ENCODE peak calls at places on chromosome 6, in eight cellular contexts. M, N, L, G, T, X, V and H are unnamed samples.

GRCh38 chr6:108623995-108624394 is 63.3 kb downstream of the FOXO3 start:
- DNase-seq in M (no peak), N (no peak), L (no peak), G (no peak), T (no peak), X (no peak), V (no peak), H (no peak)

GRCh38 chr6:3403244-3404154 is 53.4 kb downstream of the SLC22A23 start:
- DNase-seq in M (no peak), N (no peak), L (no peak), G (no peak), T (peak), X (no peak), V (no peak), H (no peak)

GRCh38 chr6:157823001-157823522 is at the start of gene SNX9:
- DNase-seq in M (peak), N (peak), L (peak), G (peak), T (peak), X (no peak), V (peak), H (peak)

GRCh38 chr6:41970436-41970846 is 28.8 kb upstream of the CCND3 start:
- DNase-seq in M (no peak), N (peak), L (peak), G (peak), T (no peak), X (no peak), V (no peak), H (no peak)

GRCh38 chr6:114087496-114087895 is 116.5 kb upstream of the HDAC2 start:
- DNase-seq in M (no peak), N (no peak), L (peak), G (no peak), T (no peak), X (no peak), V (no peak), H (no peak)

GRCh38 chr6:147438758-147439528 is 69.5 kb upstream of the SAMD5 start:
- DNase-seq in M (no peak), N (no peak), L (no peak), G (no peak), T (no peak), X (no peak), V (no peak), H (no peak)

GRCh38 chr6:14747881-14748520 is 497.9 kb upstream of the JARID2 start:
- DNase-seq in M (peak), N (no peak), L (no peak), G (peak), T (no peak), X (no peak), V (no peak), H (no peak)

GRCh38 chr6:127277878-127278843 is 11.5 kb downstream of the RNF146 start:
- DNase-seq in M (no peak), N (no peak), L (no peak), G (no peak), T (no peak), X (no peak), V (no peak), H (no peak)

GRCh38 chr6:37433657-37434271 is 743 bp downstream of the CMTR1 start:
- DNase-seq in M (peak), N (peak), L (peak), G (peak), T (no peak), X (no peak), V (peak), H (no peak)

GRCh38 chr6:4849214-4849613 is 73.0 kb downstream of the CDYL start:
- DNase-seq in M (no peak), N (no peak), L (no peak), G (no peak), T (no peak), X (no peak), V (no peak), H (no peak)

GRCh38 chr6:151121900-151122299 is 117.9 kb upstream of the AKAP12 start:
- DNase-seq in M (no peak), N (no peak), L (peak), G (no peak), T (no peak), X (no peak), V (no peak), H (no peak)

GRCh38 chr6:69771158-69771906 is 25.5 kb downstream of the LMBRD1 start:
- DNase-seq in M (no peak), N (no peak), L (no peak), G (peak), T (no peak), X (no peak), V (no peak), H (no peak)

GRCh38 chr6:49454787-49455709 is 8.0 kb downstream of the MMUT start:
- DNase-seq in M (no peak), N (no peak), L (no peak), G (no peak), T (no peak), X (no peak), V (no peak), H (no peak)

GRCh38 chr6:157013649-157014365 is 236.6 kb downstream of the ARID1B start:
- DNase-seq in M (peak), N (no peak), L (no peak), G (no peak), T (no peak), X (no peak), V (no peak), H (no peak)

GRCh38 chr6:125201961-125202729 is 48.6 kb downstream of the TPD52L1 start:
- DNase-seq in M (peak), N (no peak), L (peak), G (no peak), T (no peak), X (no peak), V (no peak), H (no peak)

GRCh38 chr6:142984386-142984785 is 39.4 kb upstream of the HIVEP2 start:
- DNase-seq in M (no peak), N (no peak), L (no peak), G (no peak), T (no peak), X (no peak), V (no peak), H (no peak)

GRCh38 chr6:131631625-131632284 is 3.7 kb upstream of the MED23 start:
- DNase-seq in M (no peak), N (no peak), L (no peak), G (no peak), T (no peak), X (no peak), V (no peak), H (no peak)

GRCh38 chr6:150286919-150287318 is 81.9 kb upstream of the IYD start:
- DNase-seq in M (no peak), N (no peak), L (no peak), G (no peak), T (no peak), X (no peak), V (no peak), H (no peak)

GRCh38 chr6:36962874-36963273 is 8.3 kb downstream of the PI16 start:
- DNase-seq in M (no peak), N (peak), L (peak), G (peak), T (no peak), X (peak), V (peak), H (peak)

GRCh38 chr6:14882394-14883073 is 363.3 kb upstream of the JARID2 start:
- DNase-seq in M (peak), N (no peak), L (peak), G (no peak), T (no peak), X (no peak), V (no peak), H (no peak)

GRCh38 chr6:149867876-149868640 is 3.9 kb upstream of the LRP11 start:
- DNase-seq in M (no peak), N (no peak), L (peak), G (no peak), T (no peak), X (no peak), V (no peak), H (no peak)

GRCh38 chr6:36418558-36418957 is 24.1 kb downstream of the PXT1 start:
- DNase-seq in M (no peak), N (no peak), L (no peak), G (no peak), T (no peak), X (no peak), V (no peak), H (no peak)

GRCh38 chr6:116410945-116411623 is 40.3 kb downstream of the DSE start:
- DNase-seq in M (peak), N (no peak), L (peak), G (no peak), T (no peak), X (no peak), V (no peak), H (peak)

GRCh38 chr6:150128425-150128824 is 14.4 kb upstream of the PPP1R14C start:
- DNase-seq in M (no peak), N (no peak), L (no peak), G (no peak), T (peak), X (no peak), V (no peak), H (no peak)

GRCh38 chr6:84766796-84767590 is 2.6 kb upstream of the TBX18 start:
- DNase-seq in M (peak), N (no peak), L (no peak), G (no peak), T (peak), X (no peak), V (no peak), H (no peak)

GRCh38 chr6:111524735-111525134 is 41.7 kb upstream of the REV3L start:
- DNase-seq in M (no peak), N (no peak), L (no peak), G (no peak), T (no peak), X (no peak), V (no peak), H (no peak)

GRCh38 chr6:136737343-136738177 is 54.7 kb downstream of the MAP3K5 start:
- DNase-seq in M (peak), N (no peak), L (peak), G (no peak), T (no peak), X (no peak), V (no peak), H (no peak)